ENCODE peak calls at places on chromosomes 11 and 22, in eight cellular contexts. J is transverse colon; M is EL; X is dorsolateral prefrontal cortex; I is body of pancreas; A is H9; B is nucleus accumbens; D is stimulated activated CD4-positive, alpha-beta T cell treated with anti-CD3 and anti-CD28 coated beads, TNF-alpha, amount 100 ng/mL, for 48 hours. H is an unnamed sample.

GRCh38 chr22:33386270-33386669 is 328.1 kb upstream of the SYN3 start:
- DNase-seq in J (no peak), M (no peak), X (no peak), I (no peak), A (no peak), B (no peak), D (no peak), H (no peak)

GRCh38 chr11:130156108-130157022 is 3.2 kb upstream of the ST14 start:
- DNase-seq in J (peak), M (peak), X (no peak), I (no peak), A (no peak), B (no peak), D (no peak), H (no peak)

GRCh38 chr11:65316979-65317786 is 2.5 kb downstream of the CDC42EP2 start:
- DNase-seq in J (peak), M (peak), X (no peak), I (peak), A (peak), B (no peak), D (no peak), H (peak)

GRCh38 chr11:77819921-77820564 is 479 bp downstream of the RSF1 start:
- DNase-seq in J (peak), M (peak), X (peak), I (peak), A (peak), B (no peak), D (peak), H (peak)

GRCh38 chr11:118910309-118911112 is 15.2 kb downstream of the BCL9L start:
- DNase-seq in J (peak), M (peak), X (peak), I (peak), A (peak), B (no peak), D (no peak), H (peak)

GRCh38 chr11:116563028-116563712 is 209.6 kb downstream of the BUD13 start:
- DNase-seq in J (no peak), M (peak), X (peak), I (peak), A (no peak), B (no peak), D (no peak), H (no peak)

GRCh38 chr11:18521123-18521522 is 5.6 kb downstream of the TSG101 start:
- DNase-seq in J (no peak), M (no peak), X (no peak), I (no peak), A (no peak), B (no peak), D (no peak), H (no peak)

GRCh38 chr22:44620129-44620840 is 81.7 kb upstream of the PRR5 start:
- DNase-seq in J (peak), M (peak), X (peak), I (peak), A (peak), B (no peak), D (peak), H (peak)

GRCh38 chr11:65355776-65356393 is 1.3 kb downstream of the TIGD3 start:
- DNase-seq in J (peak), M (peak), X (peak), I (peak), A (peak), B (no peak), D (no peak), H (peak)